ENCODE peak calls at places on chromosomes 1 and 21, in nine cellular contexts. One of them, this sample, is unnamed.

GRCh38 chr1:166975361-166976129 is at the start of gene ILDR2:
- DNase-seq in neural crest cell: peak; percentile 43
- DNase-seq in GM20000: peak; percentile 87
- DNase-seq in DND-41: peak; percentile 83
- DNase-seq in GM13977: peak; percentile 83
- DNase-seq in stomach: peak; percentile 52
- DNase-seq in cardiac muscle cell: peak; percentile 34
- DNase-seq in AG04450: no peak
- DNase-seq in testis: peak; percentile 69
- DNase-seq in this sample: peak; percentile 55

GRCh38 chr1:77388655-77389054 is 106.8 kb downstream of the AK5 start:
- DNase-seq in neural crest cell: no peak
- DNase-seq in GM20000: no peak
- DNase-seq in DND-41: no peak
- DNase-seq in GM13977: no peak
- DNase-seq in stomach: no peak
- DNase-seq in cardiac muscle cell: peak; percentile 47
- DNase-seq in AG04450: no peak
- DNase-seq in testis: no peak
- DNase-seq in this sample: no peak

GRCh38 chr1:9278114-9278513 is 14.6 kb upstream of the SPSB1 start:
- DNase-seq in neural crest cell: no peak
- DNase-seq in GM20000: no peak
- DNase-seq in DND-41: no peak
- DNase-seq in GM13977: no peak
- DNase-seq in stomach: no peak
- DNase-seq in cardiac muscle cell: peak; percentile 60
- DNase-seq in AG04450: no peak
- DNase-seq in testis: no peak
- DNase-seq in this sample: no peak

GRCh38 chr1:197526736-197527371 is 248.4 kb downstream of the DENND1B start:
- DNase-seq in neural crest cell: no peak
- DNase-seq in GM20000: peak; percentile 7
- DNase-seq in DND-41: no peak
- DNase-seq in GM13977: peak; percentile 7
- DNase-seq in stomach: no peak
- DNase-seq in cardiac muscle cell: peak; percentile 57
- DNase-seq in AG04450: peak; percentile 1
- DNase-seq in testis: no peak
- DNase-seq in this sample: no peak

GRCh38 chr1:232462200-232462599 is 167.7 kb downstream of the SIPA1L2 start:
- DNase-seq in neural crest cell: no peak
- DNase-seq in GM20000: no peak
- DNase-seq in DND-41: no peak
- DNase-seq in GM13977: no peak
- DNase-seq in stomach: no peak
- DNase-seq in cardiac muscle cell: no peak
- DNase-seq in AG04450: no peak
- DNase-seq in testis: no peak
- DNase-seq in this sample: no peak

GRCh38 chr1:5754079-5754431 is 238.2 kb downstream of the NPHP4 start:
- DNase-seq in neural crest cell: no peak
- DNase-seq in GM20000: no peak
- DNase-seq in DND-41: no peak
- DNase-seq in GM13977: no peak
- DNase-seq in stomach: no peak
- DNase-seq in cardiac muscle cell: no peak
- DNase-seq in AG04450: no peak
- DNase-seq in testis: no peak
- DNase-seq in this sample: no peak

GRCh38 chr1:101257500-101258325 is 20.9 kb downstream of the S1PR1 start:
- DNase-seq in neural crest cell: no peak
- DNase-seq in GM20000: no peak
- DNase-seq in DND-41: peak; percentile 59
- DNase-seq in GM13977: no peak
- DNase-seq in stomach: peak; percentile 61
- DNase-seq in cardiac muscle cell: peak; percentile 19
- DNase-seq in AG04450: no peak
- DNase-seq in testis: no peak
- DNase-seq in this sample: no peak

GRCh38 chr1:24558902-24559791 is 3.3 kb downstream of the NCMAP start:
- DNase-seq in neural crest cell: no peak
- DNase-seq in GM20000: no peak
- DNase-seq in DND-41: no peak
- DNase-seq in GM13977: no peak
- DNase-seq in stomach: peak; percentile 75
- DNase-seq in cardiac muscle cell: peak; percentile 68
- DNase-seq in AG04450: peak; percentile 34
- DNase-seq in testis: no peak
- DNase-seq in this sample: peak; percentile 83

GRCh38 chr1:23664837-23665795 is 26.5 kb upstream of the RPL11 start:
- DNase-seq in neural crest cell: no peak
- DNase-seq in GM20000: no peak
- DNase-seq in DND-41: no peak
- DNase-seq in GM13977: peak; percentile 50
- DNase-seq in stomach: no peak
- DNase-seq in cardiac muscle cell: peak; percentile 60
- DNase-seq in AG04450: no peak
- DNase-seq in testis: peak; percentile 31
- DNase-seq in this sample: no peak

GRCh38 chr1:169928438-169929209 is 34.9 kb upstream of the SCYL3 start:
- DNase-seq in neural crest cell: no peak
- DNase-seq in GM20000: no peak
- DNase-seq in DND-41: no peak
- DNase-seq in GM13977: no peak
- DNase-seq in stomach: no peak
- DNase-seq in cardiac muscle cell: peak; percentile 70
- DNase-seq in AG04450: peak; percentile 16
- DNase-seq in testis: no peak
- DNase-seq in this sample: no peak

GRCh38 chr1:175207971-175208370 is 15.4 kb upstream of the KIAA0040 start:
- DNase-seq in neural crest cell: no peak
- DNase-seq in GM20000: no peak
- DNase-seq in DND-41: no peak
- DNase-seq in GM13977: no peak
- DNase-seq in stomach: no peak
- DNase-seq in cardiac muscle cell: no peak
- DNase-seq in AG04450: no peak
- DNase-seq in testis: no peak
- DNase-seq in this sample: no peak

GRCh38 chr1:223714849-223715709 is 2.7 kb downstream of the CAPN2 start:
- DNase-seq in neural crest cell: no peak
- DNase-seq in GM20000: no peak
- DNase-seq in DND-41: no peak
- DNase-seq in GM13977: no peak
- DNase-seq in stomach: no peak
- DNase-seq in cardiac muscle cell: peak; percentile 88
- DNase-seq in AG04450: no peak
- DNase-seq in testis: no peak
- DNase-seq in this sample: peak; percentile 89

GRCh38 chr1:154145986-154146385 is 8.9 kb downstream of the NUP210L start:
- DNase-seq in neural crest cell: no peak
- DNase-seq in GM20000: no peak
- DNase-seq in DND-41: no peak
- DNase-seq in GM13977: no peak
- DNase-seq in stomach: no peak
- DNase-seq in cardiac muscle cell: no peak
- DNase-seq in AG04450: no peak
- DNase-seq in testis: no peak
- DNase-seq in this sample: peak; percentile 16
- TF ChIP-seq CTCF in neural crest cell: peak; percentile 57
- TF ChIP-seq CTCF in GM20000: no peak
- TF ChIP-seq CTCF in DND-41: peak; percentile 53
- TF ChIP-seq CTCF in GM13977: peak; percentile 28
- TF ChIP-seq CTCF in stomach: no peak
- TF ChIP-seq CTCF in cardiac muscle cell: peak; percentile 37
- TF ChIP-seq CTCF in AG04450: peak; percentile 41
- TF ChIP-seq CTCF in testis: no peak
- TF ChIP-seq CTCF in this sample: peak; percentile 64

GRCh38 chr1:195897072-195897471 is 711.2 kb downstream of the KCNT2 start:
- DNase-seq in neural crest cell: no peak
- DNase-seq in GM20000: no peak
- DNase-seq in DND-41: no peak
- DNase-seq in GM13977: no peak
- DNase-seq in stomach: no peak
- DNase-seq in cardiac muscle cell: no peak
- DNase-seq in AG04450: no peak
- DNase-seq in testis: no peak
- DNase-seq in this sample: no peak
- TF ChIP-seq CTCF in neural crest cell: no peak
- TF ChIP-seq CTCF in GM20000: no peak
- TF ChIP-seq CTCF in DND-41: no peak
- TF ChIP-seq CTCF in GM13977: no peak
- TF ChIP-seq CTCF in stomach: no peak
- TF ChIP-seq CTCF in cardiac muscle cell: no peak
- TF ChIP-seq CTCF in AG04450: no peak
- TF ChIP-seq CTCF in testis: no peak
- TF ChIP-seq CTCF in this sample: no peak

DNA sequence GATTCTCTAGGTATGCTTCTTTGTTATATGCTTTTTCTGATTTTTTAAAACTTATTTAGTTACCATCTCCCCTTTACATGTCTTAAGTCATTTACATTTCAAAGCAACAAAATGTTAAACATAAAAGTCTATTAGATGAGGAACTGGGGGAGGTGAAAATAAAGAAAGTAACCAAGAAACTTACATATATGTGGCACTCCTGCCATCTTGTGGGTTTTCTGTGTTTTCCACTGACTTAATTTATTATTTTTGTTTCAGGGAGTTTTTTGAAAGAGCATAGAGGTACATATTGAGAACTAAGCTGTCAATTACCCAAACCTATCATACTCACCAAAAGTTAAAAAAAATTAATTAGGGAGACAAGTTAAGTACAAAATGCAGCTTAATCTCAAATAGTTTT is 1531.1 kb downstream of the MRPL39 start:
- DNase-seq in neural crest cell: no peak
- DNase-seq in GM20000: no peak
- DNase-seq in DND-41: no peak
- DNase-seq in GM13977: no peak
- DNase-seq in stomach: no peak
- DNase-seq in cardiac muscle cell: peak; percentile 43
- DNase-seq in AG04450: peak; percentile 10
- DNase-seq in testis: no peak
- DNase-seq in this sample: no peak
- TF ChIP-seq CTCF in neural crest cell: no peak
- TF ChIP-seq CTCF in GM20000: no peak
- TF ChIP-seq CTCF in DND-41: peak; percentile 28
- TF ChIP-seq CTCF in GM13977: no peak
- TF ChIP-seq CTCF in stomach: no peak
- TF ChIP-seq CTCF in cardiac muscle cell: no peak
- TF ChIP-seq CTCF in AG04450: peak; percentile 27
- TF ChIP-seq CTCF in testis: no peak
- TF ChIP-seq CTCF in this sample: no peak

DNA sequence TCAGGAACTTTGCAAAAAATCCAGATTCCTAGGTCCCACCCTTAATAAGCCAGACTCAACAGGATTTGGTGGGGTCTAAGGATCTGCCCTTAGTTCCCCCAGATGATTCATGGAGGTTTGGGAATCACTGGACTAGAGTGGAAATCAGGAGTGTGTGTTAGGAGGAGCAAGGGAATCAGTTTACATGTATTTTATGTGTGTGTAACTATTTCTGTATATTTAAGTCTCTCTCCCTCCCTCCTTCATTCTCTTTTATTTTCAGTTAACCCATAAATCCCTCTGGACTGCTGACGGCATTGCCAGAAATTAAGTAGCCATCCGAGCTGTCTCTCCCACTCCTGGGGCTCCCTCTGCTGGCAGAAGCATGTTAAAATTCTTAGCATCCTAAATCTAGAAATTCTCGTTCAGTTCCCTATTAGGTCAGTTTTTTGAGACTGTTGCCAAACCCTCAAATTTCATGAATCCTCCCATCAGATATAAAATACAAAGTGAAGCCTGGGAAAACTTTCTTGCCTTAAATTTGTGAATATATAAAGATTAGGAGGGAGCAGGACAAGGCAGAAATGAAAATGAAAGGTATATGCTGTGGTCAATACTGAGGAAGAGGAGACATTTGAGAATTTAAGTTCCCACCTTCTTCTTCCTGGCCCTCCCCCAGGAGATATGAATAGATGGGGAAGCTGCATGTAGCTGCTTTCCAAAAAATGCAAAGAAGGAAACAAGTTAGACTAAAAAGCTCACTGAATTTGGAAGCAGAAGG is 11.7 kb upstream of the HSD11B1 start:
- DNase-seq in neural crest cell: peak; percentile 79
- DNase-seq in GM20000: peak; percentile 71
- DNase-seq in DND-41: peak; percentile 66
- DNase-seq in GM13977: peak; percentile 65
- DNase-seq in stomach: peak; percentile 73
- DNase-seq in cardiac muscle cell: peak; percentile 90
- DNase-seq in AG04450: peak; percentile 70
- DNase-seq in testis: peak; percentile 82
- DNase-seq in this sample: peak; percentile 90
- TF ChIP-seq CTCF in neural crest cell: peak; percentile 95
- TF ChIP-seq CTCF in GM20000: peak; percentile 63
- TF ChIP-seq CTCF in DND-41: peak; percentile 82
- TF ChIP-seq CTCF in GM13977: peak; percentile 81
- TF ChIP-seq CTCF in stomach: peak; percentile 66
- TF ChIP-seq CTCF in cardiac muscle cell: peak; percentile 81
- TF ChIP-seq CTCF in AG04450: peak; percentile 90
- TF ChIP-seq CTCF in testis: peak; percentile 83
- TF ChIP-seq CTCF in this sample: peak; percentile 81

DNA sequence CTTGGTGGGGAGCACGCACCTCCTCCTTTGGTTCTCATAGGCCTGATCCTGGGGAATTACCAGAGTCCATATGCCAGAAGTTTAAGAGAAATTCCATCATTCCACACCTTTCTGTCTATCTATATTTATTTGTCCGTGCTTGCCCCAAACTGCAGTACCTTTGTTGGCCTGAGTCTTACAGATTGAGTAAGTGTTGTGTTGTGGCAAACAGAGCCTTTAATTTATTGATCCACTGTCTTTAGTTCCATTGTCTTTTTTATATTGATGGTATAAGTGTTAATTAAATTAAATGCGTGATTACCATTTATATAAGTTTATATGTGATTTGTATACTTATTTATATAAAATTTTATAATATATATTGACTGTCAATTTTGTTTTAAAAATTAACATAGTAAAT is 4.9 kb downstream of the SH3BGR start:
- DNase-seq in neural crest cell: no peak
- DNase-seq in GM20000: no peak
- DNase-seq in DND-41: no peak
- DNase-seq in GM13977: no peak
- DNase-seq in stomach: no peak
- DNase-seq in cardiac muscle cell: no peak
- DNase-seq in AG04450: no peak
- DNase-seq in testis: no peak
- DNase-seq in this sample: no peak
- TF ChIP-seq CTCF in neural crest cell: peak; percentile 58
- TF ChIP-seq CTCF in GM20000: no peak
- TF ChIP-seq CTCF in DND-41: peak; percentile 33
- TF ChIP-seq CTCF in GM13977: no peak
- TF ChIP-seq CTCF in stomach: peak; percentile 9
- TF ChIP-seq CTCF in cardiac muscle cell: no peak
- TF ChIP-seq CTCF in AG04450: peak; percentile 32
- TF ChIP-seq CTCF in testis: no peak
- TF ChIP-seq CTCF in this sample: peak; percentile 28

DNA sequence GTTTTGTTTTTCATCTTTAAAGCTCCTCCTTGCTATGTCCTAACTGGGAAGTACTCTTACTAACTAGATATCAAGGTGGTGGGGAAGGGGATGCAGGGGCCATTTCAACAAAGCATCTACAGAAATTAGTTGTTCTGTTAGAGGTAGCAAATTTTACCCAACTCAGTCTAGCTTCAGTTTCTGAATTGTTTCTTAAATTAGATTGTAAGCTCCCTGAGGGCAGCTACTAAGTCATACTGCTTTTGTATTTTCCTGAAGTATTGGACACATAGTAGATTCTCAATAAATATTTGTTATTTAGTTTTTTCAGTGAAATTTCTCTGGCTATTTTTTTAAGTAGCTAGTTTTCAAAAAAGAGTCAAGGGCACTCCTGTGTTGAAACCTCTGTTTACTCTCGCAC is 1.8 kb downstream of the UBAP2L start:
- DNase-seq in neural crest cell: no peak
- DNase-seq in GM20000: no peak
- DNase-seq in DND-41: no peak
- DNase-seq in GM13977: no peak
- DNase-seq in stomach: no peak
- DNase-seq in cardiac muscle cell: peak; percentile 15
- DNase-seq in AG04450: no peak
- DNase-seq in testis: no peak
- DNase-seq in this sample: no peak
- TF ChIP-seq CTCF in neural crest cell: no peak
- TF ChIP-seq CTCF in GM20000: no peak
- TF ChIP-seq CTCF in DND-41: no peak
- TF ChIP-seq CTCF in GM13977: no peak
- TF ChIP-seq CTCF in stomach: no peak
- TF ChIP-seq CTCF in cardiac muscle cell: no peak
- TF ChIP-seq CTCF in AG04450: no peak
- TF ChIP-seq CTCF in testis: no peak
- TF ChIP-seq CTCF in this sample: no peak

This sample was measured in Calu3.